ENCODE peak calls at places on chromosome 22, in seven cellular contexts. One of them, this sample, is unnamed.

GRCh38 chr22:50626856-50627451 is 998 bp downstream of the ARSA start:
- DNase-seq in spleen: peak; percentile 89
- DNase-seq in lower leg skin: no peak
- DNase-seq in right lobe of liver: peak; percentile 50
- DNase-seq in H1: no peak
- DNase-seq in HepG2: no peak
- DNase-seq in sigmoid colon: peak; percentile 70
- DNase-seq in this sample: no peak

GRCh38 chr22:49735411-49736311 is 92.0 kb downstream of the BRD1 start:
- DNase-seq in lower leg skin: peak; percentile 66
- DNase-seq in spleen: no peak
- DNase-seq in right lobe of liver: peak; percentile 36
- DNase-seq in H1: no peak
- DNase-seq in HepG2: no peak
- DNase-seq in sigmoid colon: peak; percentile 47
- DNase-seq in this sample: no peak

GRCh38 chr22:24421428-24421931 is 5.9 kb upstream of the ADORA2A start:
- DNase-seq in lower leg skin: no peak
- DNase-seq in HepG2: peak; percentile 73
- DNase-seq in sigmoid colon: no peak
- DNase-seq in H1: peak; percentile 77
- DNase-seq in spleen: no peak
- DNase-seq in right lobe of liver: peak; percentile 47
- DNase-seq in this sample: no peak

GRCh38 chr22:50713571-50714056 is 24.4 kb upstream of the ACR start:
- DNase-seq in right lobe of liver: no peak
- DNase-seq in lower leg skin: no peak
- DNase-seq in H1: no peak
- DNase-seq in sigmoid colon: peak; percentile 62
- DNase-seq in spleen: peak; percentile 50
- DNase-seq in HepG2: no peak
- DNase-seq in this sample: no peak

GRCh38 chr22:40819741-40820140 is 595 bp upstream of the SLC25A17 start:
- DNase-seq in lower leg skin: no peak
- DNase-seq in HepG2: no peak
- DNase-seq in sigmoid colon: no peak
- DNase-seq in right lobe of liver: no peak
- DNase-seq in spleen: no peak
- DNase-seq in H1: no peak
- DNase-seq in this sample: no peak

GRCh38 chr22:19039796-19040580 is 82.2 kb downstream of the DGCR2 start:
- DNase-seq in spleen: peak; percentile 65
- DNase-seq in right lobe of liver: peak; percentile 34
- DNase-seq in sigmoid colon: peak; percentile 30
- DNase-seq in lower leg skin: no peak
- DNase-seq in H1: no peak
- DNase-seq in HepG2: no peak
- DNase-seq in this sample: no peak

GRCh38 chr22:19597399-19597735 is 73.2 kb upstream of the CLDN5 start:
- DNase-seq in HepG2: peak; percentile 32
- DNase-seq in H1: no peak
- DNase-seq in sigmoid colon: no peak
- DNase-seq in spleen: peak; percentile 45
- DNase-seq in lower leg skin: no peak
- DNase-seq in right lobe of liver: no peak
- DNase-seq in this sample: no peak

GRCh38 chr22:41963453-41964105 is 5.7 kb upstream of the SEPTIN3 start:
- DNase-seq in HepG2: no peak
- DNase-seq in right lobe of liver: no peak
- DNase-seq in lower leg skin: no peak
- DNase-seq in spleen: no peak
- DNase-seq in H1: no peak
- DNase-seq in sigmoid colon: no peak
- DNase-seq in this sample: no peak

GRCh38 chr22:47038206-47038835 is 275.9 kb downstream of the TBC1D22A start:
- DNase-seq in right lobe of liver: no peak
- DNase-seq in sigmoid colon: peak; percentile 27
- DNase-seq in lower leg skin: no peak
- DNase-seq in spleen: peak; percentile 54
- DNase-seq in H1: no peak
- DNase-seq in HepG2: no peak
- DNase-seq in this sample: no peak

GRCh38 chr22:32623943-32624342 is 149.3 kb downstream of the FBXO7 start:
- DNase-seq in right lobe of liver: peak; percentile 80
- DNase-seq in H1: no peak
- DNase-seq in spleen: no peak
- DNase-seq in sigmoid colon: peak; percentile 90
- DNase-seq in HepG2: peak; percentile 12
- DNase-seq in lower leg skin: peak; percentile 94
- DNase-seq in this sample: no peak

GRCh38 chr22:40313007-40313406 is 33.3 kb upstream of the ADSL start:
- DNase-seq in lower leg skin: no peak
- DNase-seq in spleen: no peak
- DNase-seq in sigmoid colon: no peak
- DNase-seq in HepG2: no peak
- DNase-seq in right lobe of liver: no peak
- DNase-seq in H1: no peak
- DNase-seq in this sample: no peak

GRCh38 chr22:20418211-20418788 is 19.3 kb downstream of the SCARF2 start:
- DNase-seq in right lobe of liver: peak; percentile 83
- DNase-seq in H1: no peak
- DNase-seq in sigmoid colon: peak; percentile 96
- DNase-seq in HepG2: peak; percentile 57
- DNase-seq in spleen: peak; percentile 94
- DNase-seq in lower leg skin: peak; percentile 96
- DNase-seq in this sample: peak; percentile 73

GRCh38 chr22:47604563-47604962 is 842.1 kb downstream of the TBC1D22A start:
- DNase-seq in lower leg skin: peak; percentile 20
- DNase-seq in HepG2: no peak
- DNase-seq in H1: no peak
- DNase-seq in sigmoid colon: peak; percentile 9
- DNase-seq in right lobe of liver: no peak
- DNase-seq in spleen: no peak
- DNase-seq in this sample: no peak

GRCh38 chr22:47997052-47997568 is 1234.7 kb downstream of the TBC1D22A start:
- DNase-seq in HepG2: no peak
- DNase-seq in H1: no peak
- DNase-seq in spleen: no peak
- DNase-seq in sigmoid colon: no peak
- DNase-seq in right lobe of liver: no peak
- DNase-seq in lower leg skin: peak; percentile 29
- DNase-seq in this sample: no peak

GRCh38 chr22:24429411-24430365 is 2.3 kb downstream of the ADORA2A start:
- DNase-seq in spleen: peak; percentile 87
- DNase-seq in lower leg skin: peak; percentile 89
- DNase-seq in HepG2: no peak
- DNase-seq in H1: no peak
- DNase-seq in sigmoid colon: peak; percentile 86
- DNase-seq in right lobe of liver: no peak
- DNase-seq in this sample: no peak

GRCh38 chr22:49320714-49321476 is 506.8 kb downstream of the BRD1 start:
- DNase-seq in lower leg skin: peak; percentile 62
- DNase-seq in sigmoid colon: no peak
- DNase-seq in HepG2: no peak
- DNase-seq in right lobe of liver: no peak
- DNase-seq in H1: no peak
- DNase-seq in spleen: no peak
- DNase-seq in this sample: no peak

GRCh38 chr22:20656516-20656901 is 117.4 kb upstream of the SERPIND1 start:
- DNase-seq in lower leg skin: peak; percentile 64
- DNase-seq in spleen: no peak
- DNase-seq in H1: no peak
- DNase-seq in HepG2: no peak
- DNase-seq in sigmoid colon: peak; percentile 13
- DNase-seq in right lobe of liver: no peak
- DNase-seq in this sample: no peak

GRCh38 chr22:46537221-46537945 is at the start of gene CELSR1:
- DNase-seq in spleen: no peak
- DNase-seq in lower leg skin: no peak
- DNase-seq in H1: no peak
- DNase-seq in right lobe of liver: no peak
- DNase-seq in sigmoid colon: no peak
- DNase-seq in HepG2: no peak
- DNase-seq in this sample: no peak

GRCh38 chr22:50461979-50462540 is 12.8 kb downstream of the SBF1 start:
- DNase-seq in lower leg skin: no peak
- DNase-seq in spleen: no peak
- DNase-seq in sigmoid colon: no peak
- DNase-seq in HepG2: no peak
- DNase-seq in right lobe of liver: no peak
- DNase-seq in H1: no peak
- DNase-seq in this sample: no peak

GRCh38 chr22:31680764-31681624 is 19.0 kb upstream of the PISD start:
- DNase-seq in spleen: no peak
- DNase-seq in lower leg skin: no peak
- DNase-seq in H1: no peak
- DNase-seq in HepG2: no peak
- DNase-seq in right lobe of liver: no peak
- DNase-seq in sigmoid colon: peak; percentile 55
- DNase-seq in this sample: no peak

GRCh38 chr22:50250249-50250554 is 863 bp downstream of the HDAC10 start:
- DNase-seq in H1: no peak
- DNase-seq in lower leg skin: no peak
- DNase-seq in right lobe of liver: no peak
- DNase-seq in sigmoid colon: no peak
- DNase-seq in HepG2: no peak
- DNase-seq in spleen: no peak
- DNase-seq in this sample: no peak

GRCh38 chr22:44314425-44315067 is 1.8 kb upstream of the SHISAL1 start:
- DNase-seq in right lobe of liver: no peak
- DNase-seq in spleen: no peak
- DNase-seq in sigmoid colon: no peak
- DNase-seq in H1: no peak
- DNase-seq in HepG2: no peak
- DNase-seq in lower leg skin: no peak
- DNase-seq in this sample: no peak

GRCh38 chr22:22060200-22061084 is 77.9 kb upstream of the TOP3B start:
- DNase-seq in right lobe of liver: peak; percentile 78
- DNase-seq in HepG2: peak; percentile 40
- DNase-seq in H1: peak; percentile 23
- DNase-seq in spleen: peak; percentile 95
- DNase-seq in lower leg skin: no peak
- DNase-seq in sigmoid colon: peak; percentile 68
- DNase-seq in this sample: peak; percentile 44

GRCh38 chr22:34914871-34915270 is 151.1 kb upstream of the ISX start:
- DNase-seq in sigmoid colon: no peak
- DNase-seq in spleen: no peak
- DNase-seq in HepG2: no peak
- DNase-seq in lower leg skin: no peak
- DNase-seq in H1: no peak
- DNase-seq in right lobe of liver: no peak
- DNase-seq in this sample: no peak

GRCh38 chr22:37985050-37985585 is 763 bp upstream of the SOX10 start:
- DNase-seq in lower leg skin: no peak
- DNase-seq in H1: no peak
- DNase-seq in spleen: no peak
- DNase-seq in sigmoid colon: no peak
- DNase-seq in right lobe of liver: no peak
- DNase-seq in HepG2: no peak
- DNase-seq in this sample: no peak
- TF ChIP-seq POLR2A in lower leg skin: no peak
- TF ChIP-seq POLR2A in H1: no peak
- TF ChIP-seq POLR2A in spleen: no peak
- TF ChIP-seq POLR2A in sigmoid colon: no peak
- TF ChIP-seq POLR2A in right lobe of liver: no peak
- TF ChIP-seq POLR2A in HepG2: no peak
- TF ChIP-seq POLR2A in this sample: no peak

GRCh38 chr22:17158568-17159503 is at the start of gene HDHD5:
- DNase-seq in HepG2: no peak
- DNase-seq in sigmoid colon: peak; percentile 95
- DNase-seq in right lobe of liver: peak; percentile 93
- DNase-seq in H1: peak; percentile 50
- DNase-seq in spleen: peak; percentile 96
- DNase-seq in lower leg skin: peak; percentile 98
- DNase-seq in this sample: peak; percentile 80
- TF ChIP-seq POLR2A in HepG2: no peak
- TF ChIP-seq POLR2A in sigmoid colon: peak; percentile 12
- TF ChIP-seq POLR2A in right lobe of liver: peak; percentile 59
- TF ChIP-seq POLR2A in H1: peak; percentile 54
- TF ChIP-seq POLR2A in spleen: no peak
- TF ChIP-seq POLR2A in lower leg skin: no peak
- TF ChIP-seq POLR2A in this sample: peak; percentile 36

DNA sequence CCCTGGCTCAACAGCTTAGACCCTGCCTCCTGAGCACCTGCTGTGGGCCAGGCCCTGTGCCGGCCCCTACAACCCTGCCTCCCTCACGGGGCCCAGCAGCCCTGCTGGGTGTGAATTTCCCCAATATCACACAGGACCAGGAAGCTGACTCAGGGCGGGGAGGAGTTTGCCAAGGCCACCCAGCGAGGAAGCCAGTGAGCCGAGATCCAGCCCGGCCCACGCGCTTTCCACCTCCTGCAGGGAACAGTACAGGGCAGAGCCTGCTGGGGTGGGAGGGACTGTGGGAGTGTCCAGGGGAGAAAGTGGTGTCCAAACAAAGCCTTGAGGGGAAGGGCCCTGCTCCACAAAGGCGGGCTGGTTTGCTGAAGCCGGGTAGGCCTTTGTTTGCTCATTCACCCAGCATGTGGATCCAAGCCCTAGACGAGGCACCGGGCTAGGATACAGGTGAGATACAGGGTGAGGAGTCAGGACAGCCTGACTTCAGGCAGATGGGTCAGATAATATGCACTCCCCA is 26.8 kb downstream of the RPL3 start:
- DNase-seq in lower leg skin: peak; percentile 97
- DNase-seq in right lobe of liver: peak; percentile 96
- DNase-seq in spleen: peak; percentile 93
- DNase-seq in sigmoid colon: peak; percentile 93
- DNase-seq in HepG2: peak; percentile 81
- DNase-seq in H1: peak; percentile 62
- DNase-seq in this sample: peak; percentile 75
- TF ChIP-seq POLR2A in lower leg skin: no peak
- TF ChIP-seq POLR2A in right lobe of liver: peak; percentile 76
- TF ChIP-seq POLR2A in spleen: peak; percentile 23
- TF ChIP-seq POLR2A in sigmoid colon: no peak
- TF ChIP-seq POLR2A in HepG2: no peak
- TF ChIP-seq POLR2A in H1: no peak
- TF ChIP-seq POLR2A in this sample: peak; percentile 20

DNA sequence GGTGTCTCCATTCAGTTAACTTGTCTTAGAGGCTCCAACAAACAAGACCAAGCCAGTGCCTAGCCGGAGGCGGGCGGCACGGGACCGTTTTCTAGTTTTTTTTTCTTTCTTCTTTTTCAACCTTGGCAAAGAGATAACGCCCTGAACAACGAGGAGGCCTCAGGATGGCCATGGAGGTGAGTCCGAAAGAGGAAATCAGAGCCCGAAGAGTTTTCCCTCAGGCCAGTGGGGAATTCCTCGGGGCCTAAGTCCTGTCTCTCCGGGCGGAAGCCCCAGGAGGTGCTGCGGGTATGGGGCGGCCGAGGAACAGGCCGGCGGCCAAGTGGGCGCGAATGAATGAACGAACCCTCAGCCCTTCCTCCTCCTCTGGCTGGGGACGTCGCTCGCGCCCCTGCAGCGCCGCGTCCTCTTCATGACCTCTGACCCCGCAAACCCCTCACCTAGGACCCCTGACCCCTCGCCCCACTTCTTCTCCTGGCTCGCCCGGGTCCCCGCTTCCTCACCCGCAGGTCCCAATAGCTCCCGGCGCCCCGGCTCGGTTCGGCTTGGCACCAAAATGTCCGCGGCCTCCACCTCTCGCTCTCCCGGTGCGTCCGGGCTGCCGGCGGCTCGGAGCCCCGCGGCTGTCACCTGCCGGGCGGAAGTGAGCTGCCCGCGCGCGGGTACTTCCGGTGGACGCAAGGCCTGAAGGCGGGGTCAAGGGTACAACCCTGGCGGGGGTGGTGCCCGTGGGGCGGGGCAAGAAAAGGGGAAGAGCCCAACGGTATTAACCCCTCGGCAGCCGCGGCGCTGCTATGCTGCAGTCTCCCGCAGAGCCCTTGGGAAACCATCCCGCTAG is at the start of gene AP1B1:
- DNase-seq in HepG2: peak; percentile 90
- DNase-seq in lower leg skin: peak; percentile 97
- DNase-seq in spleen: peak; percentile 99
- DNase-seq in right lobe of liver: peak; percentile 97
- DNase-seq in H1: peak; percentile 82
- DNase-seq in sigmoid colon: peak; percentile 96
- DNase-seq in this sample: peak; percentile 83
- TF ChIP-seq POLR2A in HepG2: peak; percentile 68
- TF ChIP-seq POLR2A in lower leg skin: no peak
- TF ChIP-seq POLR2A in spleen: peak; percentile 24
- TF ChIP-seq POLR2A in right lobe of liver: peak; percentile 73
- TF ChIP-seq POLR2A in H1: peak; percentile 48
- TF ChIP-seq POLR2A in sigmoid colon: no peak
- TF ChIP-seq POLR2A in this sample: peak; percentile 44